ENCODE peak calls at places on chromosome 2, in six cellular contexts. Z, T, C, H, Y and E are unnamed samples. For H3K36me3 and H3K9me3, the result is how much of the 10 kb centered on the place peaks cover.

GRCh38 chr2:174035981-174036742 is 71.0 kb upstream of the SP3 start:
- DNase-seq in Z (peak), T (peak), C (peak), H (peak), Y (no peak), E (no peak)

GRCh38 chr2:46632349-46632748 is 153.0 kb downstream of the TMEM247 start:
- DNase-seq in Z (peak), T (no peak), C (no peak), H (no peak), Y (no peak), E (no peak)

GRCh38 chr2:134360750-134361487 is 107.0 kb downstream of the MGAT5 start:
- DNase-seq in Z (no peak), T (no peak), C (no peak), H (peak), Y (no peak), E (no peak)

GRCh38 chr2:217203086-217203485 is 343.2 kb upstream of the TNP1 start:
- DNase-seq in Z (no peak), T (no peak), C (no peak), H (no peak), Y (no peak), E (no peak)

GRCh38 chr2:15912203-15912602 is 28.1 kb upstream of the MYCN start:
- DNase-seq in Z (peak), T (peak), C (peak), H (peak), Y (no peak), E (no peak)

GRCh38 chr2:4140284-4140962 is 437.0 kb downstream of the DCDC2C start:
- DNase-seq in Z (no peak), T (no peak), C (no peak), H (no peak), Y (no peak), E (no peak)

GRCh38 chr2:160454070-160454797 is 39.4 kb downstream of the RBMS1 start:
- DNase-seq in Z (no peak), T (no peak), C (no peak), H (no peak), Y (no peak), E (no peak)

GRCh38 chr2:170012773-170013172 is 165.2 kb upstream of the MYO3B start:
- DNase-seq in Z (no peak), T (no peak), C (no peak), H (no peak), Y (no peak), E (no peak)

GRCh38 chr2:108417254-108417653 is 31.8 kb upstream of the GCC2 start:
- DNase-seq in Z (no peak), T (no peak), C (no peak), H (no peak), Y (no peak), E (no peak)

GRCh38 chr2:137178955-137179377 is 413.6 kb downstream of the THSD7B start:
- DNase-seq in Z (no peak), T (no peak), C (no peak), H (no peak), Y (no peak), E (no peak)

GRCh38 chr2:44952806-44953685 is 11.5 kb downstream of the SIX3 start:
- DNase-seq in Z (no peak), T (no peak), C (no peak), H (no peak), Y (no peak), E (no peak)

GRCh38 chr2:85259101-85259590 is 68.6 kb downstream of the TGOLN2 start:
- DNase-seq in Z (peak), T (no peak), C (no peak), H (no peak), Y (no peak), E (peak)

GRCh38 chr2:20744366-20745335 is 77.7 kb downstream of the GDF7 start:
- DNase-seq in Z (no peak), T (no peak), C (no peak), H (no peak), Y (no peak), E (no peak)

GRCh38 chr2:222903234-222904220 is 42.7 kb downstream of the ACSL3 start:
- DNase-seq in Z (peak), T (peak), C (no peak), H (no peak), Y (peak), E (no peak)

GRCh38 chr2:144132357-144132756 is 387.6 kb downstream of the ZEB2 start:
- DNase-seq in Z (peak), T (no peak), C (no peak), H (no peak), Y (no peak), E (no peak)

GRCh38 chr2:98016908-98017700 is 21.4 kb upstream of the TMEM131 start:
- DNase-seq in Z (no peak), T (no peak), C (no peak), H (no peak), Y (no peak), E (no peak)

GRCh38 chr2:189569295-189569925 is 11.2 kb downstream of the SLC40A1 start:
- DNase-seq in Z (peak), T (no peak), C (no peak), H (no peak), Y (no peak), E (no peak)

GRCh38 chr2:79124907-79125720 is 4.8 kb downstream of the REG1A start:
- DNase-seq in Z (no peak), T (no peak), C (no peak), H (no peak), Y (no peak), E (no peak)

GRCh38 chr2:130762031-130762909 is 6.9 kb downstream of the AMER3 start:
- DNase-seq in Z (no peak), T (no peak), C (no peak), H (no peak), Y (no peak), E (peak)

DNA sequence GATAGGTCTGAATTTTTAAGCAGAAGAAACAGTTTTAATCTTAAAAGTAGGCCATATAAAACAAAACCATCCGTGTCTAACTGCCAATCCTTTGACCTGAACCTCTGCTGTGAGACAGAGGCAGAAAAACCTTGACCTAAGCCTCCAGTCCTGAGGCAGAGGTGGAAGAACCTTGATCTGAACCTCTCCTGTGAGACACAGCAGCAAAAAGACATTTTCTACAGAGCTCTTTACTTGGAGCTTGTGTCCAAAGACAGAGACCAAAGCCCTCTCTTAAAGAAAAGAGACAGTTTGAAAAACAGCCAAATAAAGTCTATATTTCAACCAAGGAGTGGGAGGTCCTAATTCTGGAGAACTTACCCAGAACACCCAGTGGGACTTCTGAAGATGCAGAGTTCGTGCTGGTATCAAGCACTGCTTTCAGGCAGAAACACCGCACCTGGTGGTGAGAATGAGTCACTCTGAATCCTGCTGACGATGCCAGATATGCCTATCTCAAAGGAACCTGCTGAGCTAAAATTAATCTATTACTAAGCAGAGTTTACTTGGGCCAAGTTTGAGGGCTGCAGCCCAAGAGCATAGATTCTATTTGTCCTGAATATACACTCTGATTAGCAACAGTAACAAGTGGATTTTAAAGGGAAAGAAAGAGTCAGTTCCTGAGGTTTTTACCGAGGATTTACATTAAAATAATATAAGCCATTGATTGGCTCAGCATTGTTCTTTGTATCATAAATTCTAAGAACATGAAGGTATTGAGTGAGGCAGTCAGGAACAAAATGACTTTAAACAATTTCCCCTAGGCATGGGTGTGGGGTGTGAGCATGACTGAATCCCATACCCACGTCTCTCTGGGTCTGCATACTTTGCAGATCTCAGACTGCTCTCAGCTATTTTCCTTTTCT is 806.4 kb downstream of the TRIB2 start:
- DNase-seq in Z (no peak), T (no peak), C (no peak), H (peak), Y (no peak), E (no peak)
- TF ChIP-seq POLR2A in Z (no peak), T (no peak), C (no peak), H (no peak), Y (no peak), E (no peak)

DNA sequence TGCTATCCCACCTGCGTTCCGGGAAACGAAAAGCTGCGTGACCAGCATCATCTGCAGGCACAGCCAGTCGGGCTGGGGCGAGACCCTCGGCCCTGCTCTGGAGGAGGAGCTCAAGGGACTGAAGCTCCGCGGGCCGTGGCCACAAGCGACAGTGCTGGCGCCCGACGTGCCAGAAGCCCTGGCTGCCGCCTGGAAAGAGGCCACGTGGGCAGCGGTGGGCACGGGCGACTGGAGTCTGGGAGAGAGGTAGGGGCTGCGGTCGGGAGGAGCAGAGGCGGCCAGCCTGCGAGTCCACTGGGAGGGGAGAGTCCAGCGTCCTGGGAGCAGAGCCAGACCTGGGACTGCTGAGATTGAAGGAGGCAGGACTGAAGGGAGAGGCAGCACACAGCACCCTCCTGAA is 9.2 kb downstream of the DTYMK start:
- DNase-seq in Z (no peak), T (no peak), C (no peak), H (no peak), Y (no peak), E (peak)
- H3K36me3 ChIP-seq in Z (under half), T (under half), C (under half), H (under half), Y (under half), E (under half)

GRCh38 chr2:63300835-63301234 is 250.2 kb downstream of the OTX1 start:
- DNase-seq in Z (no peak), T (no peak), C (no peak), H (no peak), Y (no peak), E (no peak)
- H3K9me3 ChIP-seq in Z (under half), T (under half), C (under half), H (under half), Y (half or more), E (under half)

GRCh38 chr2:65199194-65199593 is 28.4 kb upstream of the ACTR2 start:
- DNase-seq in Z (no peak), T (no peak), C (no peak), H (no peak), Y (no peak), E (no peak)
- TF ChIP-seq POLR2A in Z (no peak), T (no peak), C (no peak), H (no peak), Y (no peak), E (no peak)

DNA sequence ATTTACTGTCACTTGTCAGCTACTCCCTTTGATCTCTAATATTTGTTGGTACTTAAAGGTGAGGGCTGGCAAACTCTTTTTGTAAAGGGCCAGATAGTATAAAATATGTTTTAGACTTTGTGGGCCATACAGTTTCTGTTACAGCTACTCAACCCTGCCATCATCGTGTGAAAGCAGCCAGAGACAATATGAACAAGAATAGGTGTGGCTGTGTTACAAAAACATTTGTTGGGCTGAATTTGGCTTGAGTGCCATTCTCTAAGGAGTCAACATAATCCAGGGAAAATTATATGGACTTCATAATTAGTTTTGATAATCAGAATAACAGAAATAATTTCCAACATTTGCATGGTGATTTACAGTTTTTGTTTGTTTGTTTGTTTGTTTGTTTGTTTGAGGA is 190.6 kb downstream of the LTBP1 start:
- DNase-seq in Z (no peak), T (no peak), C (no peak), H (no peak), Y (no peak), E (no peak)
- H3K36me3 ChIP-seq in Z (under half), T (under half), C (under half), H (under half), Y (under half), E (under half)